ENCODE peak calls at places on chromosomes 2 and 18, in ten cellular contexts. A is kidney tubule cell; O is stimulated activated naive CD4-positive, alpha-beta T cell; D is GM04503; K is choroid plexus epithelial cell; C is HEK293T; U is HFF-Myc; Q is tibial artery; T is Right ventricle myocardium superior; S is activated gamma-delta T cell treated with anti-CD3 and anti-CD28 coated beads, Interleukin-2, amount 50 U/mL, for 16 hours. G is an unnamed sample.

GRCh38 chr18:27414691-27415090 is 229.6 kb upstream of the CHST9 start:
- DNase-seq in A (no peak), O (no peak), D (no peak), K (no peak), C (no peak), U (no peak), Q (no peak), T (no peak), S (no peak), G (no peak)

GRCh38 chr2:171403181-171403580 is 30.6 kb downstream of the METTL8 start:
- DNase-seq in A (peak), O (no peak), D (no peak), K (peak), C (no peak), U (no peak), Q (no peak), T (no peak), S (no peak), G (no peak)

GRCh38 chr2:206989306-206989705 is 50.0 kb downstream of the CPO start:
- DNase-seq in A (peak), O (no peak), D (no peak), K (peak), C (peak), U (no peak), Q (no peak), T (peak), S (no peak), G (peak)

GRCh38 chr2:190320696-190321095 is 1.1 kb upstream of the HIBCH start:
- DNase-seq in A (no peak), O (no peak), D (no peak), K (no peak), C (no peak), U (no peak), Q (no peak), T (no peak), S (no peak), G (no peak)

GRCh38 chr2:230797515-230798495 is 66.9 kb upstream of the ITM2C start:
- DNase-seq in A (no peak), O (peak), D (no peak), K (peak), C (no peak), U (no peak), Q (no peak), T (no peak), S (no peak), G (no peak)

GRCh38 chr2:206784559-206785353 is 19.4 kb downstream of the FASTKD2 start:
- DNase-seq in A (no peak), O (no peak), D (no peak), K (no peak), C (no peak), U (no peak), Q (no peak), T (no peak), S (no peak), G (no peak)

GRCh38 chr2:3265471-3265870 is 112.1 kb downstream of the EIPR1 start:
- DNase-seq in A (no peak), O (no peak), D (no peak), K (no peak), C (no peak), U (no peak), Q (no peak), T (no peak), S (no peak), G (no peak)

GRCh38 chr2:230872151-230872967 is 7.6 kb downstream of the ITM2C start:
- DNase-seq in A (no peak), O (no peak), D (no peak), K (no peak), C (no peak), U (no peak), Q (no peak), T (peak), S (no peak), G (no peak)

GRCh38 chr18:13611616-13612110 is 114.7 kb downstream of the FAM210A start:
- DNase-seq in A (peak), O (no peak), D (peak), K (peak), C (no peak), U (no peak), Q (peak), T (peak), S (no peak), G (peak)

GRCh38 chr2:241884951-241885700 is 15.6 kb downstream of the RTP5 start:
- DNase-seq in A (no peak), O (no peak), D (no peak), K (no peak), C (no peak), U (no peak), Q (no peak), T (no peak), S (no peak), G (peak)

G was measured in Right ventricle myocardium inferior.